ENCODE peak calls at places on chromosomes 2 and 18, in six cellular contexts. One of them, this sample, is unnamed.

GRCh38 chr2:185507703-185508102 is 230.9 kb upstream of the FSIP2 start:
- DNase-seq in fibroblast of mammary gland: no peak
- DNase-seq in activated T-cell treated with anti-CD3 and anti-CD28 coated beads, Interleukin-2, amount 50 U/mL, for 72 hours: no peak
- DNase-seq in activated naive CD8-positive, alpha-beta T cell treated with anti-CD3 and anti-CD28 coated beads, Interleukin-2, amount 50 U/mL, for 24 hours: no peak
- DNase-seq in activated CD8-positive, alpha-beta memory T cell treated with anti-CD3 and anti-CD28 coated beads for 48 hours: no peak
- DNase-seq in fibroblast of lung: no peak
- DNase-seq in this sample: no peak

GRCh38 chr2:134190062-134190806 is 63.6 kb upstream of the MGAT5 start:
- DNase-seq in fibroblast of mammary gland: no peak
- DNase-seq in activated T-cell treated with anti-CD3 and anti-CD28 coated beads, Interleukin-2, amount 50 U/mL, for 72 hours: no peak
- DNase-seq in activated naive CD8-positive, alpha-beta T cell treated with anti-CD3 and anti-CD28 coated beads, Interleukin-2, amount 50 U/mL, for 24 hours: no peak
- DNase-seq in activated CD8-positive, alpha-beta memory T cell treated with anti-CD3 and anti-CD28 coated beads for 48 hours: no peak
- DNase-seq in fibroblast of lung: no peak
- DNase-seq in this sample: no peak

GRCh38 chr2:152134488-152135280 is 35.8 kb upstream of the CACNB4 start:
- DNase-seq in fibroblast of mammary gland: peak
- DNase-seq in activated T-cell treated with anti-CD3 and anti-CD28 coated beads, Interleukin-2, amount 50 U/mL, for 72 hours: peak
- DNase-seq in activated naive CD8-positive, alpha-beta T cell treated with anti-CD3 and anti-CD28 coated beads, Interleukin-2, amount 50 U/mL, for 24 hours: peak
- DNase-seq in activated CD8-positive, alpha-beta memory T cell treated with anti-CD3 and anti-CD28 coated beads for 48 hours: no peak
- DNase-seq in fibroblast of lung: peak
- DNase-seq in this sample: peak

GRCh38 chr18:71398530-71398929 is 1109.7 kb downstream of the SOCS6 start:
- DNase-seq in fibroblast of mammary gland: no peak
- DNase-seq in activated T-cell treated with anti-CD3 and anti-CD28 coated beads, Interleukin-2, amount 50 U/mL, for 72 hours: no peak
- DNase-seq in activated naive CD8-positive, alpha-beta T cell treated with anti-CD3 and anti-CD28 coated beads, Interleukin-2, amount 50 U/mL, for 24 hours: no peak
- DNase-seq in activated CD8-positive, alpha-beta memory T cell treated with anti-CD3 and anti-CD28 coated beads for 48 hours: no peak
- DNase-seq in fibroblast of lung: peak
- DNase-seq in this sample: no peak

GRCh38 chr2:42021490-42021889 is 26.3 kb upstream of the PKDCC start:
- DNase-seq in fibroblast of mammary gland: peak
- DNase-seq in activated T-cell treated with anti-CD3 and anti-CD28 coated beads, Interleukin-2, amount 50 U/mL, for 72 hours: no peak
- DNase-seq in activated naive CD8-positive, alpha-beta T cell treated with anti-CD3 and anti-CD28 coated beads, Interleukin-2, amount 50 U/mL, for 24 hours: no peak
- DNase-seq in activated CD8-positive, alpha-beta memory T cell treated with anti-CD3 and anti-CD28 coated beads for 48 hours: no peak
- DNase-seq in fibroblast of lung: peak
- DNase-seq in this sample: no peak

GRCh38 chr2:194003911-194004310 is 1653.1 kb upstream of the SLC39A10 start:
- DNase-seq in fibroblast of mammary gland: peak
- DNase-seq in activated T-cell treated with anti-CD3 and anti-CD28 coated beads, Interleukin-2, amount 50 U/mL, for 72 hours: no peak
- DNase-seq in activated naive CD8-positive, alpha-beta T cell treated with anti-CD3 and anti-CD28 coated beads, Interleukin-2, amount 50 U/mL, for 24 hours: no peak
- DNase-seq in activated CD8-positive, alpha-beta memory T cell treated with anti-CD3 and anti-CD28 coated beads for 48 hours: no peak
- DNase-seq in fibroblast of lung: no peak
- DNase-seq in this sample: no peak

GRCh38 chr2:84788027-84788426 is 92.9 kb downstream of the TRABD2A start:
- DNase-seq in fibroblast of mammary gland: no peak
- DNase-seq in activated T-cell treated with anti-CD3 and anti-CD28 coated beads, Interleukin-2, amount 50 U/mL, for 72 hours: no peak
- DNase-seq in activated naive CD8-positive, alpha-beta T cell treated with anti-CD3 and anti-CD28 coated beads, Interleukin-2, amount 50 U/mL, for 24 hours: no peak
- DNase-seq in activated CD8-positive, alpha-beta memory T cell treated with anti-CD3 and anti-CD28 coated beads for 48 hours: no peak
- DNase-seq in fibroblast of lung: no peak
- DNase-seq in this sample: no peak

GRCh38 chr2:65669574-65669973 is 237.2 kb upstream of the SPRED2 start:
- DNase-seq in fibroblast of mammary gland: no peak
- DNase-seq in activated T-cell treated with anti-CD3 and anti-CD28 coated beads, Interleukin-2, amount 50 U/mL, for 72 hours: no peak
- DNase-seq in activated naive CD8-positive, alpha-beta T cell treated with anti-CD3 and anti-CD28 coated beads, Interleukin-2, amount 50 U/mL, for 24 hours: no peak
- DNase-seq in activated CD8-positive, alpha-beta memory T cell treated with anti-CD3 and anti-CD28 coated beads for 48 hours: no peak
- DNase-seq in fibroblast of lung: no peak
- DNase-seq in this sample: no peak

GRCh38 chr2:230408244-230408842 is 7.7 kb upstream of the SP100 start:
- DNase-seq in fibroblast of mammary gland: peak
- DNase-seq in activated T-cell treated with anti-CD3 and anti-CD28 coated beads, Interleukin-2, amount 50 U/mL, for 72 hours: no peak
- DNase-seq in activated naive CD8-positive, alpha-beta T cell treated with anti-CD3 and anti-CD28 coated beads, Interleukin-2, amount 50 U/mL, for 24 hours: no peak
- DNase-seq in activated CD8-positive, alpha-beta memory T cell treated with anti-CD3 and anti-CD28 coated beads for 48 hours: no peak
- DNase-seq in fibroblast of lung: peak
- DNase-seq in this sample: no peak

GRCh38 chr2:224171226-224171625 is 132.1 kb upstream of the SERPINE2 start:
- DNase-seq in fibroblast of mammary gland: no peak
- DNase-seq in activated T-cell treated with anti-CD3 and anti-CD28 coated beads, Interleukin-2, amount 50 U/mL, for 72 hours: no peak
- DNase-seq in activated naive CD8-positive, alpha-beta T cell treated with anti-CD3 and anti-CD28 coated beads, Interleukin-2, amount 50 U/mL, for 24 hours: no peak
- DNase-seq in activated CD8-positive, alpha-beta memory T cell treated with anti-CD3 and anti-CD28 coated beads for 48 hours: no peak
- DNase-seq in fibroblast of lung: no peak
- DNase-seq in this sample: no peak

GRCh38 chr18:50970006-50970405 is 2.2 kb downstream of the ELAC1 start:
- DNase-seq in fibroblast of mammary gland: no peak
- DNase-seq in activated T-cell treated with anti-CD3 and anti-CD28 coated beads, Interleukin-2, amount 50 U/mL, for 72 hours: no peak
- DNase-seq in activated naive CD8-positive, alpha-beta T cell treated with anti-CD3 and anti-CD28 coated beads, Interleukin-2, amount 50 U/mL, for 24 hours: no peak
- DNase-seq in activated CD8-positive, alpha-beta memory T cell treated with anti-CD3 and anti-CD28 coated beads for 48 hours: no peak
- DNase-seq in fibroblast of lung: no peak
- DNase-seq in this sample: no peak

GRCh38 chr2:44055229-44055628 is 59.4 kb upstream of the LRPPRC start:
- DNase-seq in fibroblast of mammary gland: no peak
- DNase-seq in activated T-cell treated with anti-CD3 and anti-CD28 coated beads, Interleukin-2, amount 50 U/mL, for 72 hours: no peak
- DNase-seq in activated naive CD8-positive, alpha-beta T cell treated with anti-CD3 and anti-CD28 coated beads, Interleukin-2, amount 50 U/mL, for 24 hours: no peak
- DNase-seq in activated CD8-positive, alpha-beta memory T cell treated with anti-CD3 and anti-CD28 coated beads for 48 hours: no peak
- DNase-seq in fibroblast of lung: no peak
- DNase-seq in this sample: no peak

GRCh38 chr2:166256902-166257301 is 118.8 kb downstream of the SCN9A start:
- DNase-seq in fibroblast of mammary gland: no peak
- DNase-seq in activated T-cell treated with anti-CD3 and anti-CD28 coated beads, Interleukin-2, amount 50 U/mL, for 72 hours: no peak
- DNase-seq in activated naive CD8-positive, alpha-beta T cell treated with anti-CD3 and anti-CD28 coated beads, Interleukin-2, amount 50 U/mL, for 24 hours: no peak
- DNase-seq in activated CD8-positive, alpha-beta memory T cell treated with anti-CD3 and anti-CD28 coated beads for 48 hours: no peak
- DNase-seq in fibroblast of lung: no peak
- DNase-seq in this sample: no peak

GRCh38 chr18:35918564-35918963 is 53.9 kb upstream of the RMP24 start:
- DNase-seq in fibroblast of mammary gland: no peak
- DNase-seq in activated T-cell treated with anti-CD3 and anti-CD28 coated beads, Interleukin-2, amount 50 U/mL, for 72 hours: no peak
- DNase-seq in activated naive CD8-positive, alpha-beta T cell treated with anti-CD3 and anti-CD28 coated beads, Interleukin-2, amount 50 U/mL, for 24 hours: no peak
- DNase-seq in activated CD8-positive, alpha-beta memory T cell treated with anti-CD3 and anti-CD28 coated beads for 48 hours: no peak
- DNase-seq in fibroblast of lung: no peak
- DNase-seq in this sample: no peak

GRCh38 chr18:10051877-10052631 is 138.2 kb downstream of the VAPA start:
- DNase-seq in fibroblast of mammary gland: peak
- DNase-seq in activated T-cell treated with anti-CD3 and anti-CD28 coated beads, Interleukin-2, amount 50 U/mL, for 72 hours: no peak
- DNase-seq in activated naive CD8-positive, alpha-beta T cell treated with anti-CD3 and anti-CD28 coated beads, Interleukin-2, amount 50 U/mL, for 24 hours: no peak
- DNase-seq in activated CD8-positive, alpha-beta memory T cell treated with anti-CD3 and anti-CD28 coated beads for 48 hours: no peak
- DNase-seq in fibroblast of lung: peak
- DNase-seq in this sample: no peak

GRCh38 chr18:3224223-3224622 is 4.5 kb upstream of the MYOM1 start:
- DNase-seq in fibroblast of mammary gland: no peak
- DNase-seq in activated T-cell treated with anti-CD3 and anti-CD28 coated beads, Interleukin-2, amount 50 U/mL, for 72 hours: no peak
- DNase-seq in activated naive CD8-positive, alpha-beta T cell treated with anti-CD3 and anti-CD28 coated beads, Interleukin-2, amount 50 U/mL, for 24 hours: no peak
- DNase-seq in activated CD8-positive, alpha-beta memory T cell treated with anti-CD3 and anti-CD28 coated beads for 48 hours: no peak
- DNase-seq in fibroblast of lung: no peak
- DNase-seq in this sample: no peak

GRCh38 chr2:216206041-216206699 is 97.0 kb downstream of the XRCC5 start:
- DNase-seq in fibroblast of mammary gland: no peak
- DNase-seq in activated T-cell treated with anti-CD3 and anti-CD28 coated beads, Interleukin-2, amount 50 U/mL, for 72 hours: no peak
- DNase-seq in activated naive CD8-positive, alpha-beta T cell treated with anti-CD3 and anti-CD28 coated beads, Interleukin-2, amount 50 U/mL, for 24 hours: no peak
- DNase-seq in activated CD8-positive, alpha-beta memory T cell treated with anti-CD3 and anti-CD28 coated beads for 48 hours: no peak
- DNase-seq in fibroblast of lung: no peak
- DNase-seq in this sample: no peak

GRCh38 chr18:44409524-44409923 is 271.2 kb upstream of the SETBP1 start:
- DNase-seq in fibroblast of mammary gland: peak
- DNase-seq in activated T-cell treated with anti-CD3 and anti-CD28 coated beads, Interleukin-2, amount 50 U/mL, for 72 hours: no peak
- DNase-seq in activated naive CD8-positive, alpha-beta T cell treated with anti-CD3 and anti-CD28 coated beads, Interleukin-2, amount 50 U/mL, for 24 hours: no peak
- DNase-seq in activated CD8-positive, alpha-beta memory T cell treated with anti-CD3 and anti-CD28 coated beads for 48 hours: no peak
- DNase-seq in fibroblast of lung: no peak
- DNase-seq in this sample: no peak

GRCh38 chr2:66269166-66269565 is 165.8 kb upstream of the MEIS1 start:
- DNase-seq in fibroblast of mammary gland: no peak
- DNase-seq in activated T-cell treated with anti-CD3 and anti-CD28 coated beads, Interleukin-2, amount 50 U/mL, for 72 hours: no peak
- DNase-seq in activated naive CD8-positive, alpha-beta T cell treated with anti-CD3 and anti-CD28 coated beads, Interleukin-2, amount 50 U/mL, for 24 hours: no peak
- DNase-seq in activated CD8-positive, alpha-beta memory T cell treated with anti-CD3 and anti-CD28 coated beads for 48 hours: no peak
- DNase-seq in fibroblast of lung: no peak
- DNase-seq in this sample: no peak

GRCh38 chr18:27668126-27668525 is 483.0 kb upstream of the CHST9 start:
- DNase-seq in fibroblast of mammary gland: no peak
- DNase-seq in activated T-cell treated with anti-CD3 and anti-CD28 coated beads, Interleukin-2, amount 50 U/mL, for 72 hours: no peak
- DNase-seq in activated naive CD8-positive, alpha-beta T cell treated with anti-CD3 and anti-CD28 coated beads, Interleukin-2, amount 50 U/mL, for 24 hours: no peak
- DNase-seq in activated CD8-positive, alpha-beta memory T cell treated with anti-CD3 and anti-CD28 coated beads for 48 hours: no peak
- DNase-seq in fibroblast of lung: peak
- DNase-seq in this sample: no peak

GRCh38 chr2:68157002-68157401 is 686 bp upstream of the PNO1 start:
- DNase-seq in fibroblast of mammary gland: peak
- DNase-seq in activated T-cell treated with anti-CD3 and anti-CD28 coated beads, Interleukin-2, amount 50 U/mL, for 72 hours: no peak
- DNase-seq in activated naive CD8-positive, alpha-beta T cell treated with anti-CD3 and anti-CD28 coated beads, Interleukin-2, amount 50 U/mL, for 24 hours: no peak
- DNase-seq in activated CD8-positive, alpha-beta memory T cell treated with anti-CD3 and anti-CD28 coated beads for 48 hours: no peak
- DNase-seq in fibroblast of lung: peak
- DNase-seq in this sample: no peak

This sample was measured in activated CD4-positive, alpha-beta memory T cell treated with anti-CD3 and anti-CD28 coated beads, Interleukin-2, amount 10 ng/mL, durations not matched to agents 7 days and 5 days.